ENCODE peak calls at places on chromosomes 2 and 18, in four cellular contexts. Y is heart left ventricle, Z is thyroid gland, K is uterus. P is an unnamed sample. For H3K4me1, the result is how much of the 10 kb centered on the place peaks cover.

GRCh38 chr2:162888641-162889040 is 50.1 kb upstream of the KCNH7 start:
- DNase-seq in Y (no peak), K (no peak), Z (no peak), P (no peak)

GRCh38 chr2:4588606-4589005 is 885.2 kb downstream of the DCDC2C start:
- DNase-seq in Z (no peak), K (no peak), Y (no peak), P (no peak)

GRCh38 chr2:60818272-60818671 is 62.2 kb downstream of the PAPOLG start:
- DNase-seq in Y (no peak), Z (no peak), K (no peak), P (no peak)

GRCh38 chr18:75070625-75071483 is 138.1 kb downstream of the PTGR3 start:
- DNase-seq in Z (peak), K (no peak), Y (peak), P (peak)

GRCh38 chr2:2234398-2234797 is 96.7 kb downstream of the MYT1L start:
- DNase-seq in Z (peak), K (no peak), Y (no peak), P (no peak)

GRCh38 chr18:74652392-74652988 is 54.8 kb downstream of the ZNF407 start:
- DNase-seq in K (no peak), Z (no peak), Y (no peak), P (no peak)

GRCh38 chr18:61823595-61823994 is 69.2 kb downstream of the RNF152 start:
- DNase-seq in K (no peak), Y (no peak), Z (no peak), P (no peak)

GRCh38 chr18:36203360-36203895 is 16.1 kb downstream of the MOCOS start:
- DNase-seq in K (no peak), Z (no peak), Y (no peak), P (peak)

GRCh38 chr2:32064021-32064678 is 794 bp downstream of the SPAST start:
- DNase-seq in Y (no peak), K (no peak), Z (no peak), P (no peak)

GRCh38 chr2:98028931-98029717 is 33.4 kb upstream of the TMEM131 start:
- DNase-seq in Y (no peak), Z (no peak), K (no peak), P (no peak)

GRCh38 chr2:128196026-128196822 is 105.2 kb downstream of the UGGT1 start:
- DNase-seq in Y (no peak), Z (no peak), K (no peak), P (no peak)

GRCh38 chr2:54704688-54705605 is 18.5 kb upstream of the EML6 start:
- DNase-seq in Z (no peak), Y (no peak), K (no peak), P (no peak)

GRCh38 chr2:180660881-180661280 is 319.5 kb upstream of the UBE2E3 start:
- DNase-seq in Y (no peak), K (no peak), Z (no peak), P (no peak)

DNA sequence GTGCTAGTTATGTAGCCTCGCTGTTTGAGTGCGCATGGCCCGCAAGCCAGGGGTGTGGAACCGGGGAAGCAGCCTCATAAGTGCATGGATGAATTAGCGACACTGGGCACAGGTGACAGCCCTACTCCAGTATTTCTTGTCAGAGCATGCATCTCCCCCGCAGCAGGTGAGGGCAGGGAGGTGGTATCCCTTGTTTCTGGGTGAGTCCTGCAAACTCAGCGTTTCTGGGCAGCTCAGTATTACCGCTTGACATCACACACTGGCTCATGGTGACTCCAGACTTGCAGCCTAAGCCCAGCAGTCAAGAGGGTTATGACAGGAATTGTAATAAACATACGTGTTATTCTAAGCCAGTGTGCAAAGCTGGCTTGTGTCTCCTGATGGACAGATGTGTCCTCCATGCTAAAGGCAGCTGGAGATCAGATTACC is 2.5 kb downstream of the CABLES1 start:
- DNase-seq in K (no peak), Z (peak), Y (no peak), P (no peak)
- H3K4me3 ChIP-seq in K (peak), Z (peak), Y (peak), P (no peak)

GRCh38 chr18:63128242-63128967 is 191.2 kb downstream of the BCL2 start:
- DNase-seq in K (no peak), Z (no peak), Y (no peak), P (no peak)
- H3K4me1 ChIP-seq in K (under half), Z (under half), Y (under half), P (under half)

GRCh38 chr2:168691221-168691620 is 111.2 kb upstream of the NOSTRIN start:
- DNase-seq in K (no peak), Y (no peak), Z (peak), P (no peak)
- H3K27ac ChIP-seq in K (no peak), Y (no peak), Z (peak), P (no peak)

GRCh38 chr2:216994231-216994997 is 134.6 kb upstream of the TNP1 start:
- DNase-seq in K (no peak), Y (no peak), Z (no peak), P (no peak)
- H3K4me3 ChIP-seq in K (no peak), Y (no peak), Z (no peak), P (no peak)

GRCh38 chr2:10377052-10377746 is 70.9 kb downstream of the ODC1 start:
- DNase-seq in Z (no peak), K (no peak), Y (no peak), P (no peak)
- H3K4me1 ChIP-seq in Z (under half), K (under half), Y (under half), P (under half)

GRCh38 chr2:102795641-102796040 is 33.8 kb downstream of the TMEM182 start:
- DNase-seq in Y (no peak), Z (no peak), K (no peak), P (no peak)
- H3K27ac ChIP-seq in Y (no peak), Z (no peak), K (no peak), P (no peak)

DNA sequence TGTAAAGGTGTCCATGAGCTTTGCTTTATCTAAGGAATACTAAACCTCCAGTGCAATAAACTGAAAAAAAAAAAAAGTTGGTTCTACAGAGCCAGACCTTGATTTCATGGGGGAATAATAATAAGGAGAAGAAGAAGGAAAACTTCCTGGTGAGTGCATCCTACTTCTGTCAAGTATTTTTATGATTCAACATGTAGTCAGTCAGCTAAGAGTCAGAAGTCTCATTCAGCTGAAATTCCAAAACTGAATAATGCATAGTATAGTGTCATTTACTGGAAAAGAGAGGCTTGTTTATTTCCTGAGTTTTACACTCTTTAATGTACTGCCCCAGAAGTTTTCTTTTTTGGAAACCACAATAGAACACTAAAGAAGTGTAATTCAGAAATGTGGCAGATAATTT is 77.8 kb upstream of the TACR1 start:
- DNase-seq in K (no peak), Y (no peak), Z (no peak), P (no peak)
- H3K4me3 ChIP-seq in K (no peak), Y (no peak), Z (no peak), P (no peak)